ENCODE peak calls at places on chromosomes 7 and 10, in seven cellular contexts. D is activated CD8-positive, alpha-beta memory T cell treated with anti-CD3 and anti-CD28 coated beads for 4 hours; S is tibial artery; Y is posterior vena cava; O is H9; H is substantia nigra; P is GM04503. A is an unnamed sample.

GRCh38 chr7:4729266-4729665 is 46.2 kb upstream of the AP5Z1 start:
- DNase-seq in D (no peak), S (no peak), Y (no peak), O (no peak), H (no peak), P (no peak), A (no peak)

GRCh38 chr7:94289071-94289470 is 105.6 kb upstream of the COL1A2 start:
- DNase-seq in D (no peak), S (peak; percentile 81), Y (peak; percentile 75), O (peak; percentile 84), H (peak; percentile 4), P (peak; percentile 64), A (peak; percentile 75)

GRCh38 chr7:100547872-100548271 is 8.9 kb downstream of the AGFG2 start:
- DNase-seq in D (no peak), S (no peak), Y (no peak), O (no peak), H (no peak), P (no peak), A (no peak)

GRCh38 chr10:33803248-33803647 is 468.8 kb upstream of the NRP1 start:
- DNase-seq in D (no peak), S (no peak), Y (no peak), O (no peak), H (no peak), P (peak; percentile 25), A (no peak)

GRCh38 chr10:22345301-22346086 is at the start of gene SPAG6:
- DNase-seq in D (no peak), S (peak; percentile 64), Y (peak; percentile 91), O (peak; percentile 90), H (no peak), P (no peak), A (no peak)

GRCh38 chr10:127735156-127735555 is 1.8 kb upstream of the FOXI2 start:
- DNase-seq in D (no peak), S (no peak), Y (no peak), O (peak; percentile 37), H (no peak), P (no peak), A (no peak)

GRCh38 chr10:1004294-1004693 is 16.1 kb downstream of the GTPBP4 start:
- DNase-seq in D (no peak), S (no peak), Y (no peak), O (no peak), H (no peak), P (no peak), A (no peak)

GRCh38 chr10:58754419-58755180 is 241.9 kb downstream of the BICC1 start:
- DNase-seq in D (no peak), S (no peak), Y (no peak), O (no peak), H (no peak), P (no peak), A (no peak)

GRCh38 chr7:47693161-47693740 is 111.3 kb upstream of the TNS3 start:
- DNase-seq in D (no peak), S (no peak), Y (no peak), O (no peak), H (no peak), P (no peak), A (no peak)

GRCh38 chr7:134075799-134076198 is 51.3 kb upstream of the LRGUK start:
- DNase-seq in D (no peak), S (no peak), Y (no peak), O (no peak), H (no peak), P (no peak), A (no peak)

GRCh38 chr10:126533644-126534043 is 136.8 kb downstream of the C10orf90 start:
- DNase-seq in D (no peak), S (no peak), Y (no peak), O (no peak), H (no peak), P (no peak), A (no peak)

GRCh38 chr7:155921804-155922506 is 109.7 kb upstream of the SHH start:
- DNase-seq in D (no peak), S (no peak), Y (peak; percentile 75), O (peak; percentile 57), H (no peak), P (no peak), A (no peak)

GRCh38 chr10:123997486-123998196 is 95.8 kb downstream of the CHST15 start:
- DNase-seq in D (no peak), S (peak; percentile 72), Y (peak; percentile 83), O (no peak), H (no peak), P (peak; percentile 99), A (peak; percentile 36)

GRCh38 chr10:24603333-24603732 is 120.4 kb downstream of the ARHGAP21 start:
- DNase-seq in D (no peak), S (no peak), Y (no peak), O (no peak), H (no peak), P (no peak), A (no peak)

GRCh38 chr10:72694476-72695369 is 2.8 kb downstream of the MCU start:
- DNase-seq in D (no peak), S (no peak), Y (no peak), O (no peak), H (no peak), P (no peak), A (no peak)

GRCh38 chr10:32929634-32930033 is 28.4 kb downstream of the ITGB1 start:
- DNase-seq in D (no peak), S (no peak), Y (no peak), O (no peak), H (no peak), P (no peak), A (no peak)

GRCh38 chr7:98165827-98166667 is 45.2 kb upstream of the BHLHA15 start:
- DNase-seq in D (no peak), S (no peak), Y (no peak), O (peak; percentile 69), H (no peak), P (no peak), A (no peak)

GRCh38 chr7:151115121-151115835 is 29.0 kb downstream of the AGAP3 start:
- DNase-seq in D (no peak), S (no peak), Y (no peak), O (no peak), H (no peak), P (no peak), A (no peak)

GRCh38 chr7:4270268-4270667 is 411.8 kb upstream of the FOXK1 start:
- DNase-seq in D (no peak), S (no peak), Y (no peak), O (no peak), H (no peak), P (no peak), A (no peak)

GRCh38 chr10:2972216-2972615 is 95.1 kb upstream of the PFKP start:
- DNase-seq in D (no peak), S (no peak), Y (no peak), O (no peak), H (no peak), P (no peak), A (no peak)

GRCh38 chr10:130179640-130180039 is 43.4 kb downstream of the GLRX3 start:
- DNase-seq in D (no peak), S (no peak), Y (no peak), O (no peak), H (no peak), P (peak; percentile 18), A (peak; percentile 41)